ENCODE peak calls at places on chromosomes 11 and 22, in six cellular contexts. S, F, Z, M, W and T are unnamed samples.

GRCh38 chr22:45774016-45774670 is 102.5 kb downstream of the ATXN10 start:
- DNase-seq in S (no peak), F (no peak), Z (no peak), M (no peak), W (no peak), T (no peak)

GRCh38 chr11:1062075-1062820 is 12.4 kb upstream of the MUC2 start:
- DNase-seq in S (no peak), F (no peak), Z (no peak), M (no peak), W (no peak), T (no peak)

GRCh38 chr11:45042560-45042959 is 91.9 kb upstream of the TP53I11 start:
- DNase-seq in S (peak), F (no peak), Z (no peak), M (no peak), W (no peak), T (no peak)

GRCh38 chr11:102361100-102362021 is 14.3 kb downstream of the BIRC2 start:
- DNase-seq in S (no peak), F (no peak), Z (no peak), M (no peak), W (no peak), T (no peak)

GRCh38 chr11:11816511-11817319 is 25.1 kb upstream of the USP47 start:
- DNase-seq in S (peak), F (no peak), Z (no peak), M (no peak), W (no peak), T (no peak)

GRCh38 chr11:28822596-28822995 is 714.4 kb downstream of the METTL15 start:
- DNase-seq in S (peak), F (no peak), Z (no peak), M (no peak), W (no peak), T (no peak)

GRCh38 chr11:85827768-85828639 is 17.1 kb upstream of the SYTL2 start:
- DNase-seq in S (peak), F (no peak), Z (no peak), M (peak), W (no peak), T (peak)

GRCh38 chr11:35944503-35945136 is 758 bp downstream of the LDLRAD3 start:
- DNase-seq in S (peak), F (peak), Z (no peak), M (no peak), W (no peak), T (no peak)

GRCh38 chr11:125214466-125215204 is 50.1 kb downstream of the PKNOX2 start:
- DNase-seq in S (no peak), F (no peak), Z (peak), M (no peak), W (no peak), T (no peak)

GRCh38 chr22:46119093-46119728 is 31.1 kb upstream of the PPARA start:
- DNase-seq in S (no peak), F (no peak), Z (no peak), M (no peak), W (no peak), T (no peak)

GRCh38 chr22:27435839-27436581 is 365.5 kb downstream of the MN1 start:
- DNase-seq in S (no peak), F (no peak), Z (peak), M (no peak), W (no peak), T (peak)

GRCh38 chr22:19578180-19579004 is 54.2 kb upstream of the CLDN5 start:
- DNase-seq in S (no peak), F (no peak), Z (no peak), M (no peak), W (no peak), T (no peak)

GRCh38 chr22:26663374-26663923 is 6.1 kb downstream of the MIAT start:
- DNase-seq in S (no peak), F (no peak), Z (no peak), M (no peak), W (no peak), T (no peak)

GRCh38 chr22:27746918-27747317 is 54.6 kb downstream of the MN1 start:
- DNase-seq in S (no peak), F (no peak), Z (no peak), M (no peak), W (no peak), T (no peak)

GRCh38 chr22:21681566-21682370 is 16.0 kb downstream of the PPIL2 start:
- DNase-seq in S (no peak), F (no peak), Z (no peak), M (no peak), W (no peak), T (no peak)

GRCh38 chr22:24146190-24146616 is 35.1 kb upstream of the SUSD2 start:
- DNase-seq in S (no peak), F (peak), Z (no peak), M (peak), W (peak), T (peak)

GRCh38 chr22:20591660-20592310 is 84.4 kb downstream of the MED15 start:
- DNase-seq in S (no peak), F (peak), Z (no peak), M (peak), W (peak), T (peak)

GRCh38 chr11:73162196-73162740 is 20.1 kb upstream of the FCHSD2 start:
- DNase-seq in S (no peak), F (no peak), Z (no peak), M (no peak), W (no peak), T (no peak)

GRCh38 chr11:78840190-78840589 is 265.5 kb upstream of the NARS2 start:
- DNase-seq in S (no peak), F (no peak), Z (no peak), M (peak), W (no peak), T (peak)

GRCh38 chr11:132911186-132911585 is 621.1 kb downstream of the OPCML start:
- DNase-seq in S (peak), F (no peak), Z (no peak), M (no peak), W (no peak), T (peak)

GRCh38 chr11:27296406-27296994 is 66.5 kb downstream of the CCDC34 start:
- DNase-seq in S (peak), F (no peak), Z (no peak), M (no peak), W (peak), T (no peak)

GRCh38 chr11:117849781-117850414 is 25.4 kb upstream of the FXYD2 start:
- DNase-seq in S (no peak), F (no peak), Z (no peak), M (no peak), W (no peak), T (no peak)

GRCh38 chr11:1877211-1878133 is 14.2 kb downstream of the PRR33 start:
- DNase-seq in S (no peak), F (peak), Z (peak), M (no peak), W (peak), T (no peak)

GRCh38 chr22:29700206-29700948 is 19.4 kb upstream of the CABP7 start:
- DNase-seq in S (no peak), F (no peak), Z (no peak), M (no peak), W (no peak), T (no peak)

GRCh38 chr11:95715777-95716241 is 73.8 kb downstream of the FAM76B start:
- DNase-seq in S (peak), F (no peak), Z (no peak), M (no peak), W (peak), T (no peak)

GRCh38 chr11:1932681-1933080 is 13.2 kb downstream of the TNNT3 start:
- DNase-seq in S (no peak), F (no peak), Z (no peak), M (no peak), W (no peak), T (no peak)

GRCh38 chr11:70637949-70638598 is 239.7 kb downstream of the CTTN start:
- DNase-seq in S (no peak), F (no peak), Z (no peak), M (no peak), W (no peak), T (no peak)
- TF ChIP-seq CTCF in S (no peak), F (no peak), Z (no peak), M (no peak), W (no peak), T (no peak)

DNA sequence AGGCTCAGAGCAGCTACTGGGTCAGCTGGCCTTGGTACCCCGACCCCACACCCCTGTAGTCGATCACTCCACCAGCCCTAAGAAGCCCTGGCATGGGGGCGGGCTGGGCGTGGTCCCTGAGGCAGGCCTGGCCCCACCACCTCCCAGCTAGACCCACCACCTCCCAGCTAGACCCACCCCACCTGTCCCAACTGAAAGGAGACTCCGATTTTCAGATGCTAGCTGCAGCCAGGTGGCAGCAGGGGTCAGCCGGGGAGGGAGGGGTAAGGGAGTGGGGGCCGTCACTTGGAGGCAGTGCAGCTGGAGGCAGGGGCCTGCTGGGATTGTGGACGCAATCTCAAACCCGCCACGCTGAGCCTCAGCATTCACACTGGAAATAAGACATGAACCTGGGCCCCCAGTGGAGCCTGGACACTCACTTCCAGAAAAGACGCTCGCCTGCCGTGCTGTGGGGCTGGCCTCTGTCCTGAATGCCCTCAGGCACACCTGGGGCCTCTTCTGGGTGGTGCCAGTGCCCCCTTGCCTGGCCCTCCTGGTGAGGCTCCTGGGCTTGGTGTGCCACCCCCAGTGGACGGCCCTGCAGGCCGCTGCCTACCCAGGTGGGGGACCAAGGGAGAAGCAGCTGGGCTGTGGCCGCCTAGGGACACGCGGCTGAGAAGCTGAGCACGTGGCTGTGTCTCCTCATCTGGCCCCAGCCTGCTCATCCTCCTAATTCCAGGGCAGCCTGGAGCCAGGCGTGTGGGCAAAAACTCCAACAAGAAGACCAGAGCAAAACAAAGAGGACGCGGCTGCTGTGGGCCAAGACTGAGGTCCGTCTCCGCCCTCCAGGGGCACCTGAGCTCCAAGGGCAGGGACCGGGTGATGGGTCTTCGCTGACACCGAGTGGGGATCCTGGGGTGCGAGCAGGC is 26.7 kb downstream of the OSBPL5 start:
- DNase-seq in S (no peak), F (peak), Z (peak), M (no peak), W (no peak), T (no peak)
- TF ChIP-seq CTCF in S (no peak), F (no peak), Z (no peak), M (no peak), W (no peak), T (no peak)

GRCh38 chr22:49962012-49962750 is 1.6 kb downstream of the PIM3 start:
- DNase-seq in S (peak), F (peak), Z (peak), M (no peak), W (peak), T (peak)
- TF ChIP-seq CTCF in S (no peak), F (no peak), Z (no peak), M (no peak), W (no peak), T (no peak)

DNA sequence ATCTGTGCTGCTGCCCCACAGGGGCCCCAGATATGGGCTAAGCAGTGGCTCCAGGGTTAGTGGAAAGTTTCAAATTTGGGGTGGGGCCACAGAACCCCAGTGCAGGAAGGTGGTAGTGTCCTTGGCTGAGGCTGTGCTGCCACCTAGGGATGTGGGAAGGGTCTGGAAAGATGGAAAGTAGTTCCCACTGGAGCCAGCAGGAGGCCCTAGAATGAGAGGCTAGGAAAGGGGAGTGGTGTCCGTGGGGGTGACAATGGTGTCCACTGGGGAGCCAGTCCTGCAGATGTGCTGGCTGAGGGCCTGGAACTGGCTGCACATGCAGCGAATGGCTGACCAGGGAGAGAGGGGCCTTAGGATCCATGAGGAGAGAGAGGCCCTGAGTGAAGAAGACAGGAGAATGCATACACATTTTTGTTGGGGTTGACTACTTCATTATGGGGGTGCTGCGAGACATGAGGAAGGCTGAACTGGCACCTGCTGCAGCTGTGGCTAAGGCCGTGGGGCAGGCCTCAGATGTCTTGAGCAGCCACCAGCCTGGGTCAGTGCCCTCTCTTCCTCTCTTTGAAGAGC is 21.1 kb downstream of the RFPL3 start:
- DNase-seq in S (peak), F (no peak), Z (no peak), M (no peak), W (peak), T (no peak)
- TF ChIP-seq CTCF in S (peak), F (peak), Z (no peak), M (peak), W (peak), T (peak)

DNA sequence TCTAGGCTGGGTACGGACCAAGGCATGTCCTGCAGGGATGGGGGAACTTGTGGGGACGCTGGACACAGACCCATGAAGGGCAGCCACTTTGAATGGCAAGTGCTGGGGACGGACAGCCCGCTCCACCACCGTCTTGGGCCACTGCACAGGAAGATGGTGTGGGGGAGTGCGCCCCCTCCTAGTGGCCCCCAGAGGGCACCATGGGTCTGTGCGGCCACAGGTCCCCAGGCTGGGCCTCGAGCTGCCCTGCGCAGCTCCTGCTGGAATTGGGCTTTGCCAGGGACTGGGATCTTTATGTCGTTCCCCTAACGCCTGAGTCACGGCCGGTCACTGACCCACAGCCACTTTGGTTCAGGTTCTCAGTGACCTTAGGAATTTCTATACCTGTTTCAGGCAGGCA is 44.4 kb downstream of the NAT10 start:
- DNase-seq in S (no peak), F (peak), Z (no peak), M (no peak), W (peak), T (no peak)
- TF ChIP-seq CTCF in S (peak), F (no peak), Z (no peak), M (peak), W (peak), T (peak)

DNA sequence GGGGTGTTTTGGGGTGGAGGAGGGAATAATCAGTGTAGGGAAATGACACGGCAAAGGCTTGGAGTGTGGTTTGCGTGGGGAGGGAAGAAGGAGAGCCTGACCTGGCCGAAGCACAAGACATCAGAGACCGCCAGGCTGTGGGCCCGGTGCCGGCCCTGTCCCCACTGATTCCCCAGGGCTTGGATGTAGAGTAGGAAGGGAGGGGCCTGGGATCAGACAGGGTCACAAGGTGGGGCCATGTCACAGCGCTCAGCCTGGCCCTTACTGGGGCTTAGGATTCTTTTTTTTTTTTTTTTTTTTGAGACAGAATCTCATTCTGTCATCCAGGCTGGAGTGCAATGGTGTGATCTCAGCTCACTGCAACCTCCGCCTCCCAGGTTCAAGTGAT is 9.8 kb downstream of the PICK1 start:
- DNase-seq in S (no peak), F (no peak), Z (no peak), M (no peak), W (no peak), T (no peak)
- TF ChIP-seq CTCF in S (no peak), F (no peak), Z (no peak), M (no peak), W (no peak), T (no peak)

GRCh38 chr11:64290352-64290751 is 750 bp upstream of the KCNK4 start:
- DNase-seq in S (no peak), F (no peak), Z (no peak), M (no peak), W (no peak), T (no peak)
- TF ChIP-seq CTCF in S (no peak), F (no peak), Z (no peak), M (no peak), W (no peak), T (no peak)